ENCODE peak calls at places on chromosome 17, in eight cellular contexts. One of them, this sample, is unnamed.

GRCh38 chr17:66775881-66776400 is 59.0 kb upstream of the CACNG5 start:
- DNase-seq in psoas muscle: no peak
- DNase-seq in fibroblast of mammary gland: no peak
- DNase-seq in GM23338: no peak
- DNase-seq in astrocyte of the cerebellum: no peak
- DNase-seq in A549: no peak
- DNase-seq in ascending aorta: no peak
- DNase-seq in cardiac muscle cell: no peak
- DNase-seq in this sample: no peak

GRCh38 chr17:50268632-50269287 is 5.5 kb upstream of the TMEM92 start:
- DNase-seq in A549: no peak
- DNase-seq in psoas muscle: no peak
- DNase-seq in fibroblast of mammary gland: peak
- DNase-seq in ascending aorta: peak
- DNase-seq in cardiac muscle cell: no peak
- DNase-seq in GM23338: no peak
- DNase-seq in astrocyte of the cerebellum: no peak
- DNase-seq in this sample: no peak

GRCh38 chr17:1126801-1127550 is 52.8 kb downstream of the ABR start:
- DNase-seq in ascending aorta: peak
- DNase-seq in psoas muscle: no peak
- DNase-seq in fibroblast of mammary gland: no peak
- DNase-seq in A549: no peak
- DNase-seq in GM23338: no peak
- DNase-seq in cardiac muscle cell: no peak
- DNase-seq in astrocyte of the cerebellum: no peak
- DNase-seq in this sample: no peak

GRCh38 chr17:13962716-13963115 is 106.6 kb upstream of the COX10 start:
- DNase-seq in A549: no peak
- DNase-seq in astrocyte of the cerebellum: no peak
- DNase-seq in cardiac muscle cell: no peak
- DNase-seq in psoas muscle: no peak
- DNase-seq in ascending aorta: no peak
- DNase-seq in GM23338: no peak
- DNase-seq in fibroblast of mammary gland: no peak
- DNase-seq in this sample: no peak

GRCh38 chr17:58402679-58403078 is 14.7 kb downstream of the RNF43 start:
- DNase-seq in cardiac muscle cell: no peak
- DNase-seq in astrocyte of the cerebellum: peak
- DNase-seq in fibroblast of mammary gland: no peak
- DNase-seq in psoas muscle: no peak
- DNase-seq in A549: no peak
- DNase-seq in ascending aorta: no peak
- DNase-seq in GM23338: peak
- DNase-seq in this sample: no peak

GRCh38 chr17:76492989-76493501 is 8.2 kb downstream of the RHBDF2 start:
- DNase-seq in fibroblast of mammary gland: peak
- DNase-seq in astrocyte of the cerebellum: peak
- DNase-seq in A549: no peak
- DNase-seq in cardiac muscle cell: no peak
- DNase-seq in psoas muscle: peak
- DNase-seq in ascending aorta: peak
- DNase-seq in GM23338: no peak
- DNase-seq in this sample: no peak

GRCh38 chr17:66724581-66725341 is 110.2 kb upstream of the CACNG5 start:
- DNase-seq in astrocyte of the cerebellum: peak
- DNase-seq in cardiac muscle cell: no peak
- DNase-seq in psoas muscle: peak
- DNase-seq in A549: no peak
- DNase-seq in ascending aorta: no peak
- DNase-seq in GM23338: no peak
- DNase-seq in fibroblast of mammary gland: peak
- DNase-seq in this sample: no peak

GRCh38 chr17:49707246-49707607 is 537 bp downstream of the SLC35B1 start:
- DNase-seq in astrocyte of the cerebellum: no peak
- DNase-seq in GM23338: peak
- DNase-seq in cardiac muscle cell: no peak
- DNase-seq in psoas muscle: no peak
- DNase-seq in A549: peak
- DNase-seq in ascending aorta: no peak
- DNase-seq in fibroblast of mammary gland: peak
- DNase-seq in this sample: peak

GRCh38 chr17:77126519-77126918 is 14.2 kb upstream of the SEC14L1 start:
- DNase-seq in GM23338: no peak
- DNase-seq in astrocyte of the cerebellum: no peak
- DNase-seq in fibroblast of mammary gland: no peak
- DNase-seq in cardiac muscle cell: no peak
- DNase-seq in ascending aorta: no peak
- DNase-seq in A549: no peak
- DNase-seq in psoas muscle: no peak
- DNase-seq in this sample: no peak

GRCh38 chr17:28527859-28528258 is 21.7 kb downstream of the FOXN1 start:
- DNase-seq in psoas muscle: no peak
- DNase-seq in astrocyte of the cerebellum: no peak
- DNase-seq in cardiac muscle cell: no peak
- DNase-seq in fibroblast of mammary gland: no peak
- DNase-seq in GM23338: no peak
- DNase-seq in ascending aorta: no peak
- DNase-seq in A549: no peak
- DNase-seq in this sample: no peak

GRCh38 chr17:26792486-26792885 is 501.4 kb upstream of the WSB1 start:
- DNase-seq in astrocyte of the cerebellum: peak
- DNase-seq in fibroblast of mammary gland: peak
- DNase-seq in GM23338: peak
- DNase-seq in psoas muscle: no peak
- DNase-seq in cardiac muscle cell: no peak
- DNase-seq in ascending aorta: no peak
- DNase-seq in A549: no peak
- DNase-seq in this sample: no peak

GRCh38 chr17:2971851-2972250 is 91.6 kb downstream of the OR1D5 start:
- DNase-seq in psoas muscle: no peak
- DNase-seq in A549: no peak
- DNase-seq in fibroblast of mammary gland: peak
- DNase-seq in ascending aorta: no peak
- DNase-seq in GM23338: no peak
- DNase-seq in cardiac muscle cell: no peak
- DNase-seq in astrocyte of the cerebellum: no peak
- DNase-seq in this sample: no peak

GRCh38 chr17:31397256-31397939 is 5.9 kb downstream of the RAB11FIP4 start:
- DNase-seq in A549: no peak
- DNase-seq in astrocyte of the cerebellum: no peak
- DNase-seq in cardiac muscle cell: no peak
- DNase-seq in fibroblast of mammary gland: no peak
- DNase-seq in GM23338: no peak
- DNase-seq in ascending aorta: peak
- DNase-seq in psoas muscle: no peak
- DNase-seq in this sample: peak

GRCh38 chr17:27319536-27320221 is 25.8 kb downstream of the WSB1 start:
- DNase-seq in cardiac muscle cell: peak
- DNase-seq in psoas muscle: peak
- DNase-seq in astrocyte of the cerebellum: peak
- DNase-seq in GM23338: no peak
- DNase-seq in fibroblast of mammary gland: peak
- DNase-seq in A549: no peak
- DNase-seq in ascending aorta: peak
- DNase-seq in this sample: no peak

GRCh38 chr17:64074704-64075484 is 54.5 kb upstream of the ICAM2 start:
- DNase-seq in GM23338: no peak
- DNase-seq in A549: peak
- DNase-seq in astrocyte of the cerebellum: no peak
- DNase-seq in cardiac muscle cell: no peak
- DNase-seq in psoas muscle: no peak
- DNase-seq in ascending aorta: no peak
- DNase-seq in fibroblast of mammary gland: peak
- DNase-seq in this sample: no peak

GRCh38 chr17:17837966-17838962 is 1.5 kb upstream of the SREBF1 start:
- DNase-seq in psoas muscle: peak
- DNase-seq in GM23338: peak
- DNase-seq in fibroblast of mammary gland: peak
- DNase-seq in cardiac muscle cell: no peak
- DNase-seq in A549: peak
- DNase-seq in astrocyte of the cerebellum: no peak
- DNase-seq in ascending aorta: no peak
- DNase-seq in this sample: no peak

GRCh38 chr17:56160395-56160889 is 7.2 kb downstream of the ANKFN1 start:
- DNase-seq in fibroblast of mammary gland: no peak
- DNase-seq in cardiac muscle cell: no peak
- DNase-seq in astrocyte of the cerebellum: no peak
- DNase-seq in GM23338: no peak
- DNase-seq in psoas muscle: no peak
- DNase-seq in ascending aorta: no peak
- DNase-seq in A549: no peak
- DNase-seq in this sample: no peak

GRCh38 chr17:76246080-76247066 is 6.1 kb upstream of the RNF157 start:
- DNase-seq in astrocyte of the cerebellum: no peak
- DNase-seq in cardiac muscle cell: peak
- DNase-seq in psoas muscle: peak
- DNase-seq in fibroblast of mammary gland: peak
- DNase-seq in ascending aorta: no peak
- DNase-seq in GM23338: no peak
- DNase-seq in A549: no peak
- DNase-seq in this sample: peak

GRCh38 chr17:47862621-47863440 is 11.9 kb upstream of the SP6 start:
- DNase-seq in psoas muscle: no peak
- DNase-seq in astrocyte of the cerebellum: no peak
- DNase-seq in A549: peak
- DNase-seq in ascending aorta: no peak
- DNase-seq in cardiac muscle cell: no peak
- DNase-seq in GM23338: no peak
- DNase-seq in fibroblast of mammary gland: peak
- DNase-seq in this sample: no peak

GRCh38 chr17:2013994-2014317 is 11.2 kb downstream of the RTN4RL1 start:
- DNase-seq in fibroblast of mammary gland: no peak
- DNase-seq in GM23338: no peak
- DNase-seq in A549: no peak
- DNase-seq in ascending aorta: peak
- DNase-seq in psoas muscle: peak
- DNase-seq in astrocyte of the cerebellum: no peak
- DNase-seq in cardiac muscle cell: no peak
- DNase-seq in this sample: no peak

DNA sequence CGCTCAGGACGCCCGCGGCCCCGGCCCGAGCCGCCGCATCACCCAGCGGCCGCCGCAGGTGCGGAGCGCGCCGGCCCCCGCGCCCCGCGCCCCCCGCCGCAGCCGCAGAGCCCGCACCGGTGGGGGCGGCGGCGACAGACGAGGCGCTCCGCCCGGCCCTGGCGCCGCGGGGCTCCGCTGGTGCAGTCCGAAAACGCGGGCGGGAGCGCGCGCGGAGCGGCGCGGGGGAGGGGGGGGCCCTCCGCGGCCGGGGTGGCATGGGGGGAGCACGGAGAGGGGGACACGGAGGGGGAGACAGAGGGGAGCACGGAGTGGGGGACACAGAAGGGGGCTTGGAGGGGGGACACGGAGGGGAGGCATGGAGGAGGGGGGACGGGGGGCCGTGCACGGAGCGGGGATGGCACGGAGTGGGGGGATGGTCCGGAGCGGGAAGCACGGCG is at the start of gene AATK:
- DNase-seq in astrocyte of the cerebellum: no peak
- DNase-seq in psoas muscle: peak
- DNase-seq in fibroblast of mammary gland: no peak
- DNase-seq in GM23338: no peak
- DNase-seq in A549: no peak
- DNase-seq in ascending aorta: no peak
- DNase-seq in cardiac muscle cell: no peak
- DNase-seq in this sample: no peak
- H3K4me3 ChIP-seq in astrocyte of the cerebellum: no peak
- H3K4me3 ChIP-seq in psoas muscle: peak
- H3K4me3 ChIP-seq in fibroblast of mammary gland: no peak
- H3K4me3 ChIP-seq in GM23338: peak
- H3K4me3 ChIP-seq in A549: peak
- H3K4me3 ChIP-seq in ascending aorta: peak
- H3K4me3 ChIP-seq in cardiac muscle cell: peak
- H3K4me3 ChIP-seq in this sample: no peak

GRCh38 chr17:44222112-44222869 is 2.8 kb upstream of the UBTF start:
- DNase-seq in fibroblast of mammary gland: peak
- DNase-seq in GM23338: peak
- DNase-seq in A549: peak
- DNase-seq in psoas muscle: peak
- DNase-seq in cardiac muscle cell: peak
- DNase-seq in astrocyte of the cerebellum: peak
- DNase-seq in ascending aorta: peak
- DNase-seq in this sample: peak
- TF ChIP-seq CTCF in fibroblast of mammary gland: no peak
- TF ChIP-seq CTCF in GM23338: peak
- TF ChIP-seq CTCF in A549: peak
- TF ChIP-seq CTCF in psoas muscle: peak
- TF ChIP-seq CTCF in cardiac muscle cell: peak
- TF ChIP-seq CTCF in astrocyte of the cerebellum: peak
- TF ChIP-seq CTCF in ascending aorta: peak
- TF ChIP-seq CTCF in this sample: no peak

DNA sequence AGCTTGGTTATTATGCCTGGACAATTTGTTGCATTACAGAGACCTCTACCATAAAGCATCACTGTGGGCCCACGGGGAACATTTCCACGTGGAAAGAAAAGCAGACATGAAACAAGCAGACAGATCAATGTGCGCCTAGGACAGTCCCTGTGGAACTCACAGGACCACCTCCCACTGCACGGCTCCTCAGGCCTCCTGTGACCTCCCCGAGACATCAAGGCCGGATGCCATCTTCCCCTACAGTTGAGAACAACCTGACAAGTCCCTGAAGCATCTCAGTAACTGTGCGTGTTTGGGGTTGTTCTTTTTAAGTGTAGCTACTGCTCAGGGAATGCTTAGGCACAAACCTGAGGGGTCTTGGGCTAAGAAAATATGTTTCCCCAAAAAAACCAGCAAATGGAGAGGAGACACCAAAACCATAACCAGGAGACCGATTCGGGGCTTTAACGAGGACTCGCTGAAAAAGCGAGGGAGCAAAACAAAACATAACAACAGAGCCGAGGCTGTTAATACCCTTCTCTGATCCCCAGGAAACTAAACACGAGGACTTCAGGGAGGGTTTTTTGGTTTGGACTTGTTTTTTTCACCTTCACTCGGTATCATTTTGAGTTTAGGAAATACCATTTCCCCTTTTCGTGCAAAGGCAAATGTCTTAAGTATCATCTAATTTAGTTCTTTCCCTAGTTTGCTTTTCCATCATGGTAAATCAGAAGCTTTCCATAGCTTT is 87.1 kb downstream of the CYTH1 start:
- DNase-seq in GM23338: no peak
- DNase-seq in A549: no peak
- DNase-seq in cardiac muscle cell: no peak
- DNase-seq in ascending aorta: no peak
- DNase-seq in fibroblast of mammary gland: no peak
- DNase-seq in psoas muscle: no peak
- DNase-seq in astrocyte of the cerebellum: no peak
- DNase-seq in this sample: no peak
- H3K4me3 ChIP-seq in GM23338: no peak
- H3K4me3 ChIP-seq in A549: no peak
- H3K4me3 ChIP-seq in cardiac muscle cell: no peak
- H3K4me3 ChIP-seq in ascending aorta: no peak
- H3K4me3 ChIP-seq in fibroblast of mammary gland: no peak
- H3K4me3 ChIP-seq in psoas muscle: no peak
- H3K4me3 ChIP-seq in astrocyte of the cerebellum: no peak
- H3K4me3 ChIP-seq in this sample: no peak

DNA sequence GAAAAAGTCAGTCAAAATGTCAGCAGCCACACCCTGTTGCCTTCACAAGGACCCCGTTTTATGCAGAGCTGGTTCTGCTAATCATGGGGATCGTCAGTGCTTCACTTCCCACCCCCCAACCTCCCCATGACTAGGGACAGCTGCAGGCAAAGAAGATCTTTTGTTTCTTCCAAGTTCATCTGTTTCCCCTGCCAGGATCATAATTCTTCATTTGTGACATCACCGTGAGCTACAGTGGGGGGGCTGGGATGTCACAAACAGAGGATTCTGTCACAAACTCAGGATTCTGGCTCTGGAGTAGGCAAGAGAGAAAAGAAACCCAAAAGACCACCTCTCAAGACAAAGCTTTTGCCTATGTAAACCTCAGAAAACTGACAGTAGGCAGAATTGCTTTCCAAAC is 24.7 kb downstream of the DNAJC7 start:
- DNase-seq in psoas muscle: no peak
- DNase-seq in astrocyte of the cerebellum: no peak
- DNase-seq in A549: no peak
- DNase-seq in ascending aorta: no peak
- DNase-seq in cardiac muscle cell: no peak
- DNase-seq in fibroblast of mammary gland: no peak
- DNase-seq in GM23338: no peak
- DNase-seq in this sample: no peak
- TF ChIP-seq CTCF in psoas muscle: no peak
- TF ChIP-seq CTCF in astrocyte of the cerebellum: no peak
- TF ChIP-seq CTCF in A549: no peak
- TF ChIP-seq CTCF in ascending aorta: no peak
- TF ChIP-seq CTCF in cardiac muscle cell: no peak
- TF ChIP-seq CTCF in fibroblast of mammary gland: no peak
- TF ChIP-seq CTCF in GM23338: no peak
- TF ChIP-seq CTCF in this sample: no peak